ENCODE peak calls at places on chromosomes 12 and 14, in four cellular contexts. G is COR-L47; N is stimulated activated effector memory CD8-positive, alpha-beta T cell treated with anti-CD3 and anti-CD28 coated beads, Interleukin-12 subunit alpha, Interleukin-12 subunit beta, amount 100 ng/mL, for 72 hours; L is GM18507. D is an unnamed sample.

GRCh38 chr12:9635014-9635413 is 27.3 kb upstream of the KLRB1 start:
- DNase-seq in G (no peak), N (no peak), L (no peak), D (no peak)

GRCh38 chr14:104150201-104151027 is 12.0 kb downstream of the KIF26A start:
- DNase-seq in G (no peak), N (no peak), L (no peak), D (no peak)

GRCh38 chr12:120117961-120118709 is 1.6 kb upstream of the RAB35 start:
- DNase-seq in G (no peak), N (no peak), L (no peak), D (no peak)

GRCh38 chr12:81758421-81759214 is 532 bp downstream of the PPFIA2 start:
- DNase-seq in G (peak; percentile 79), N (no peak), L (no peak), D (peak; percentile 62)

GRCh38 chr12:71164877-71165197 is 7.0 kb upstream of the TSPAN8 start:
- DNase-seq in G (no peak), N (no peak), L (no peak), D (no peak)

GRCh38 chr12:11836282-11836963 is 186.9 kb downstream of the ETV6 start:
- DNase-seq in G (no peak), N (peak; percentile 67), L (peak; percentile 50), D (no peak)

GRCh38 chr12:51240971-51241370 is 2.3 kb downstream of the DAZAP2 start:
- DNase-seq in G (no peak), N (no peak), L (no peak), D (no peak)

GRCh38 chr12:12350868-12351463 is 924 bp upstream of the MANSC1 start:
- DNase-seq in G (no peak), N (no peak), L (no peak), D (no peak)

GRCh38 chr12:91920276-91920675 is 225.4 kb downstream of the BTG1 start:
- DNase-seq in G (no peak), N (no peak), L (no peak), D (no peak)

GRCh38 chr12:27424631-27425230 is 21.8 kb upstream of the SMCO2 start:
- DNase-seq in G (no peak), N (no peak), L (no peak), D (no peak)

GRCh38 chr12:106235770-106236169 is 12.1 kb downstream of the CKAP4 start:
- DNase-seq in G (no peak), N (no peak), L (no peak), D (no peak)

GRCh38 chr12:111767362-111768158 is 827 bp downstream of the ALDH2 start:
- DNase-seq in G (no peak), N (no peak), L (no peak), D (no peak)